ENCODE peak calls at places on chromosome 6, in six cellular contexts. N, Z, O, M, K and S are unnamed samples.

GRCh38 chr6:136350914-136351313 is 61.3 kb upstream of the BCLAF1 start:
- DNase-seq in N (no peak), Z (no peak), O (no peak), M (no peak), K (no peak), S (no peak)

GRCh38 chr6:1821188-1822183 is 211.8 kb downstream of the FOXC1 start:
- DNase-seq in N (no peak), Z (no peak), O (no peak), M (peak; percentile 32), K (no peak), S (no peak)

GRCh38 chr6:14807130-14807529 is 438.7 kb upstream of the JARID2 start:
- DNase-seq in N (no peak), Z (no peak), O (no peak), M (no peak), K (no peak), S (no peak)

GRCh38 chr6:118283759-118284158 is 264.3 kb upstream of the PLN start:
- DNase-seq in N (no peak), Z (peak; percentile 15), O (peak; percentile 78), M (peak; percentile 51), K (peak; percentile 55), S (peak; percentile 12)

GRCh38 chr6:162999575-163000285 is 272.0 kb downstream of the PACRG start:
- DNase-seq in N (no peak), Z (no peak), O (no peak), M (no peak), K (no peak), S (no peak)

GRCh38 chr6:168462454-168462853 is 21.5 kb downstream of the SMOC2 start:
- DNase-seq in N (no peak), Z (no peak), O (no peak), M (no peak), K (no peak), S (no peak)

GRCh38 chr6:155710704-155711103 is 255.1 kb upstream of the NOX3 start:
- DNase-seq in N (no peak), Z (no peak), O (no peak), M (no peak), K (no peak), S (no peak)

GRCh38 chr6:116406678-116407345 is 36.1 kb downstream of the DSE start:
- DNase-seq in N (no peak), Z (no peak), O (no peak), M (no peak), K (no peak), S (no peak)

GRCh38 chr6:118354641-118355040 is 193.5 kb upstream of the PLN start:
- DNase-seq in N (no peak), Z (no peak), O (no peak), M (no peak), K (no peak), S (no peak)

GRCh38 chr6:141677598-141678211 is 455.0 kb upstream of the GJE1 start:
- DNase-seq in N (no peak), Z (no peak), O (peak; percentile 49), M (peak; percentile 24), K (peak; percentile 40), S (no peak)

GRCh38 chr6:155448823-155449789 is 6.5 kb downstream of the NOX3 start:
- DNase-seq in N (no peak), Z (no peak), O (no peak), M (no peak), K (no peak), S (no peak)

GRCh38 chr6:163349001-163349680 is 65.4 kb upstream of the QKI start:
- DNase-seq in N (no peak), Z (no peak), O (no peak), M (no peak), K (no peak), S (no peak)

GRCh38 chr6:129621252-129621651 is 88.7 kb downstream of the ARHGAP18 start:
- DNase-seq in N (no peak), Z (peak; percentile 19), O (no peak), M (no peak), K (no peak), S (peak; percentile 9)

GRCh38 chr6:105263685-105264298 is 84.0 kb upstream of the POPDC3 start:
- DNase-seq in N (no peak), Z (no peak), O (no peak), M (no peak), K (no peak), S (no peak)

GRCh38 chr6:85452441-85452881 is 2.6 kb downstream of the NT5E start:
- DNase-seq in N (no peak), Z (no peak), O (no peak), M (peak; percentile 46), K (no peak), S (no peak)

GRCh38 chr6:401239-401993 is 9.9 kb downstream of the IRF4 start:
- DNase-seq in N (no peak), Z (no peak), O (no peak), M (no peak), K (no peak), S (no peak)

GRCh38 chr6:111990214-111990613 is 63.7 kb upstream of the CCN6 start:
- DNase-seq in N (no peak), Z (no peak), O (no peak), M (no peak), K (no peak), S (no peak)

GRCh38 chr6:88843040-88843439 is 120.4 kb downstream of the RNGTT start:
- DNase-seq in N (no peak), Z (no peak), O (no peak), M (no peak), K (no peak), S (no peak)

GRCh38 chr6:169287675-169288074 is 34.0 kb upstream of the THBS2 start:
- DNase-seq in N (no peak), Z (no peak), O (no peak), M (no peak), K (no peak), S (no peak)

GRCh38 chr6:108564178-108564577 is 3.5 kb downstream of the FOXO3 start:
- DNase-seq in N (no peak), Z (no peak), O (no peak), M (peak; percentile 88), K (peak; percentile 76), S (no peak)

GRCh38 chr6:108565091-108565766 is 4.5 kb downstream of the FOXO3 start:
- DNase-seq in N (no peak), Z (no peak), O (no peak), M (no peak), K (no peak), S (peak; percentile 66)

GRCh38 chr6:108566406-108566805 is 5.7 kb downstream of the FOXO3 start:
- DNase-seq in N (no peak), Z (no peak), O (no peak), M (no peak), K (no peak), S (no peak)

GRCh38 chr6:108568101-108568500 is 7.4 kb downstream of the FOXO3 start:
- DNase-seq in N (no peak), Z (no peak), O (no peak), M (no peak), K (no peak), S (no peak)

DNA sequence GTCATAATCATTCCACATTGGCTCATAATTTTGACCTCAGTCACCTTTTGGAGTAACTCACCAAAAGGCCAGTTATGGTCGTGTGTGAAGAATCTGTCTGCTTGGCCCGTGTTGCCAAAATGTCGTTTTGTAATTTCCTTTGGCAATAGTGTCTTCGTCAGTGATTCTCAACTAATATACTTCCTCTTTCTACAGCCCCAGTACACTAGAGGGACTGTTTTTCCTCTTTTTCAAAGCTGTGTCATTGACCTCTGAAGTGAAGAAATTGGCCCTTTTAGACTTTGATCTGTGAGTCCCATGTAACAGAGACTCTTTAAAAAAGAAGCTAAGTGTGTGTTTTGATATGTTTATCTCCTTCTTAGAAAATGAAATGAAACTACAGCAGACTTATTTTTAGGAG is 5.2 kb downstream of the FOXO3 start:
- DNase-seq in N (no peak), Z (no peak), O (no peak), M (no peak), K (no peak), S (no peak)
- H3K4me3 ChIP-seq in N (no peak overlapping the region), Z (no peak overlapping the region), O (no peak overlapping the region), M (no peak overlapping the region), K (no peak overlapping the region), S (no peak overlapping the region)

DNA sequence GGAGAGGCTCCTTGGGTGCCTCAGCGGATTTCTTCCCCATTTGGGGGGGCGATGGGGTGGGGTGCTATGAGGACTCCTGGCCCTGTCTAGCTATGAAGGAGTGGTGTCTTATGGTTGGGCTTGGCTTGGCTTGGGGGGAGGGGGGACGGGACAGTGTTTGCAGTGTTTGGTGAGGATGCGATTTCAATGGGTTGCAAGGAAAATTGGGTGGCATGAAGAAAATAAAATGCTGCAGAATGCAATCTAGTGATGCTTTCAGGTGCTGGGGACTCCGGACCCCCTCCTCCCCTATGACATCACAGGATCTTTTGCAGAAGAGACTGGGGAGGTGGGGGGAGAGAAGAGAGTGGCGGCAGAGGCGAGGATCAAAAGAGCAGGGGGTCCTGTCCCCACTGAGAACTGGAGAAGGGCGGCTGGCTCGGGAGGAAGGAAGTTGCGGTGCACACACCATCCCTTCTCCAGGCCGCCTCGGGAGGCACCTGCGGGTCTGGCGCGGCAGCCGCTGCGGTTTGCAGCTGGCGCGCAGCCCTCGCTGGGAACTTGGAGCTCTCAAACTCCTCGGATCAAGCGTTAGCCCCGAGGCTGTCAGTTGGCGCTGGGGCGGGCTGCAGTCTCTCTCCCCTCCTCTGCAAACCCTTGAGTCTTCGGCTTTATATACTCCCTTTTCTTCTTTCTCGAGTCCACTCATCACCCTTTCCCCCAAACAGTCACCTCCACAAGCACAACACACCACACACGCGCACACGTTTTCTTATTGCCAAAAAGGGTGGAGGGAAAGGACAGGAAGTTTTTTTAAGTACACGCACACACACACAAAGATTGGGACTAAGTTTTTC is 180.8 kb downstream of the TBXT start:
- DNase-seq in N (no peak), Z (no peak), O (peak; percentile 50), M (no peak), K (no peak), S (no peak)
- H3K4me3 ChIP-seq in N (peak overlapping the region; percentile 46), Z (no peak overlapping the region), O (peak overlapping the region; percentile 49), M (peak overlapping the region; percentile 65), K (no peak overlapping the region), S (no peak overlapping the region)

GRCh38 chr6:122778961-122779671 is 400 bp upstream of the FABP7 start:
- DNase-seq in N (no peak), Z (no peak), O (peak; percentile 67), M (no peak), K (no peak), S (no peak)

GRCh38 chr6:122778334-122778733 is 1.2 kb upstream of the FABP7 start:
- DNase-seq in N (no peak), Z (no peak), O (no peak), M (no peak), K (no peak), S (no peak)

GRCh38 chr6:122779672-122780066 is at the start of gene FABP7:
- DNase-seq in N (no peak), Z (no peak), O (peak; percentile 3), M (no peak), K (no peak), S (no peak)

GRCh38 chr6:122781716-122782115 is 2.2 kb downstream of the FABP7 start:
- DNase-seq in N (no peak), Z (no peak), O (no peak), M (no peak), K (no peak), S (no peak)

DNA sequence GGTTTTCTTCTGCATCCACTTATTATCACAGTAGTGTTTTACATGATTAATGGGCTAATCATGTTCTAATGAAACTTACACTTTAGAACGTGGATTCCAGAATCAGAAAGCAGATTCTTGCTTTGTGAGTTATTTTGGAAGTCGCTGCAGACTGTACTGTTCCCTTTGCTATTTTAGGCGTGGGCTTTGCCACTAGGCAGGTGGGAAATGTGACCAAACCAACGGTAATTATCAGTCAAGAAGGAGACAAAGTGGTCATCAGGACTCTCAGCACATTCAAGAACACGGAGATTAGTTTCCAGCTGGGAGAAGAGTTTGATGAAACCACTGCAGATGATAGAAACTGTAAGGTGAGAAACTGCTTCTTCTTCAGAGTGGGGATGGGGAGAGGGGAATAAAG is 598 bp downstream of the FABP7 start:
- DNase-seq in N (no peak), Z (no peak), O (peak; percentile 23), M (no peak), K (no peak), S (no peak)
- H3K4me3 ChIP-seq in N (no peak overlapping the region), Z (no peak overlapping the region), O (no peak overlapping the region), M (no peak overlapping the region), K (no peak overlapping the region), S (no peak overlapping the region)

GRCh38 chr6:43247115-43247999 is 4.1 kb downstream of the TTBK1 start:
- DNase-seq in N (peak; percentile 90), Z (peak; percentile 73), O (peak; percentile 90), M (peak; percentile 20), K (peak; percentile 24), S (peak; percentile 76)
- H3K4me3 ChIP-seq in N (peak overlapping the region; percentile 61), Z (peak overlapping the region; percentile 71), O (peak overlapping the region; percentile 37), M (peak overlapping the region; percentile 35), K (peak overlapping the region; percentile 39), S (peak overlapping the region; percentile 84)